ENCODE peak calls at places on chromosome 7, in five cellular contexts. R is naive thymus-derived CD8-positive, alpha-beta T cell; M is osteocyte; A is A673; Q is HT1080. Y is an unnamed sample.

GRCh38 chr7:36260481-36260880 is 107.4 kb downstream of the EEPD1 start:
- DNase-seq in R (no peak), M (no peak), A (no peak), Q (no peak), Y (no peak)

GRCh38 chr7:157056957-157057902 is 46.8 kb upstream of the MNX1 start:
- DNase-seq in R (no peak), M (no peak), A (no peak), Q (no peak), Y (no peak)

GRCh38 chr7:70951271-70951962 is 180.5 kb upstream of the GALNT17 start:
- DNase-seq in R (no peak), M (peak), A (no peak), Q (no peak), Y (no peak)

GRCh38 chr7:128036226-128036940 is 5.1 kb upstream of the LRRC4 start:
- DNase-seq in R (no peak), M (no peak), A (no peak), Q (no peak), Y (no peak)

GRCh38 chr7:74371381-74372059 is 82.2 kb upstream of the GTF2IRD1 start:
- DNase-seq in R (no peak), M (no peak), A (peak), Q (no peak), Y (no peak)

GRCh38 chr7:149237502-149237901 is 1.9 kb upstream of the ZNF212 start:
- DNase-seq in R (no peak), M (no peak), A (no peak), Q (no peak), Y (no peak)

GRCh38 chr7:83693281-83693680 is 44.3 kb upstream of the SEMA3E start:
- DNase-seq in R (no peak), M (no peak), A (no peak), Q (no peak), Y (no peak)

GRCh38 chr7:28017372-28017771 is 163.2 kb downstream of the JAZF1 start:
- DNase-seq in R (no peak), M (no peak), A (no peak), Q (peak), Y (no peak)

GRCh38 chr7:8435597-8436243 is 2.3 kb downstream of the NXPH1 start:
- DNase-seq in R (no peak), M (no peak), A (no peak), Q (no peak), Y (no peak)

GRCh38 chr7:95897557-95898183 is 125.3 kb downstream of the DYNC1I1 start:
- DNase-seq in R (no peak), M (no peak), A (peak), Q (no peak), Y (no peak)

Y was measured in naive B cell.